ENCODE peak calls at places on chromosomes 7 and 10, in nine cellular contexts. P, O, R, B, I, X, G, Y and W are unnamed samples.

GRCh38 chr7:124152859-124153692 is 120.2 kb upstream of the TMEM229A start:
- DNase-seq in X (no peak), R (no peak), G (no peak), I (peak; percentile 22), P (peak; percentile 1), Y (no peak), O (peak; percentile 66), B (peak; percentile 40), W (peak; percentile 64)

GRCh38 chr10:86693721-86694369 is 25.5 kb downstream of the LDB3 start:
- DNase-seq in P (peak; percentile 26), O (peak; percentile 51), R (peak; percentile 52), G (peak; percentile 11), I (no peak), X (peak; percentile 65), B (no peak), Y (no peak), W (peak; percentile 3)

GRCh38 chr7:112484671-112485097 is 3.9 kb downstream of the LSMEM1 start:
- DNase-seq in R (peak; percentile 34), P (no peak), X (no peak), Y (no peak), I (no peak), G (no peak), O (peak; percentile 93), B (peak; percentile 99), W (no peak)

GRCh38 chr10:88731296-88731695 is 25.2 kb downstream of the LIPK start:
- DNase-seq in X (peak; percentile 63), B (no peak), R (no peak), Y (no peak), G (no peak), I (no peak), P (no peak), O (no peak), W (no peak)

GRCh38 chr10:22737587-22737986 is 23.2 kb upstream of the PIP4K2A start:
- DNase-seq in O (peak; percentile 81), G (no peak), R (peak; percentile 69), Y (no peak), B (no peak), X (no peak), I (no peak), P (no peak), W (peak; percentile 70)

GRCh38 chr10:132634947-132635271 is 97.3 kb downstream of the INPP5A start:
- DNase-seq in I (no peak), P (no peak), O (no peak), G (no peak), R (no peak), B (no peak), X (peak; percentile 26), Y (no peak), W (no peak)

GRCh38 chr10:31098091-31098490 is 66.4 kb upstream of the ZNF438 start:
- DNase-seq in B (no peak), Y (no peak), P (no peak), I (no peak), G (no peak), X (no peak), O (no peak), R (no peak), W (no peak)

GRCh38 chr7:127415060-127415742 is 22.7 kb upstream of the ZNF800 start:
- DNase-seq in O (no peak), R (no peak), Y (no peak), X (no peak), G (peak; percentile 8), B (no peak), P (no peak), I (no peak), W (no peak)

GRCh38 chr7:4709187-4709586 is 27.1 kb downstream of the FOXK1 start:
- DNase-seq in G (no peak), R (no peak), Y (no peak), I (no peak), B (no peak), X (no peak), O (no peak), P (no peak), W (no peak)